ENCODE peak calls at places on chromosomes 4 and X, in ten cellular contexts. One of them, this sample, is unnamed.

GRCh38 chrX:151973851-151974335 is 583 bp downstream of the GABRE start:
- DNase-seq in heart right ventricle: peak; percentile 38
- DNase-seq in HepG2: no peak
- DNase-seq in psoas muscle: peak; percentile 17
- DNase-seq in kidney epithelial cell: no peak
- DNase-seq in stomach: no peak
- DNase-seq in brain microvascular endothelial cell: no peak
- DNase-seq in AG09309: no peak
- DNase-seq in right lobe of liver: no peak
- DNase-seq in fibroblast of mammary gland: no peak
- DNase-seq in this sample: no peak

GRCh38 chrX:14875624-14876023 is 2.4 kb downstream of the MOSPD2 start:
- DNase-seq in brain microvascular endothelial cell: no peak
- DNase-seq in kidney epithelial cell: no peak
- DNase-seq in AG09309: no peak
- DNase-seq in right lobe of liver: no peak
- DNase-seq in psoas muscle: no peak
- DNase-seq in fibroblast of mammary gland: no peak
- DNase-seq in stomach: no peak
- DNase-seq in heart right ventricle: no peak
- DNase-seq in HepG2: no peak
- DNase-seq in this sample: no peak

GRCh38 chr4:117560329-117560728 is 474.0 kb upstream of the NDST3 start:
- DNase-seq in right lobe of liver: no peak
- DNase-seq in AG09309: no peak
- DNase-seq in fibroblast of mammary gland: peak; percentile 2
- DNase-seq in brain microvascular endothelial cell: no peak
- DNase-seq in psoas muscle: no peak
- DNase-seq in heart right ventricle: no peak
- DNase-seq in stomach: no peak
- DNase-seq in HepG2: no peak
- DNase-seq in kidney epithelial cell: no peak
- DNase-seq in this sample: no peak

GRCh38 chr4:184409911-184410692 is 64.2 kb downstream of the IRF2 start:
- DNase-seq in heart right ventricle: no peak
- DNase-seq in fibroblast of mammary gland: no peak
- DNase-seq in brain microvascular endothelial cell: no peak
- DNase-seq in psoas muscle: no peak
- DNase-seq in stomach: no peak
- DNase-seq in HepG2: no peak
- DNase-seq in kidney epithelial cell: no peak
- DNase-seq in right lobe of liver: no peak
- DNase-seq in AG09309: no peak
- DNase-seq in this sample: no peak

GRCh38 chr4:156336516-156336915 is 382.9 kb upstream of the CTSO start:
- DNase-seq in brain microvascular endothelial cell: peak; percentile 40
- DNase-seq in psoas muscle: no peak
- DNase-seq in right lobe of liver: no peak
- DNase-seq in fibroblast of mammary gland: no peak
- DNase-seq in kidney epithelial cell: no peak
- DNase-seq in AG09309: no peak
- DNase-seq in stomach: no peak
- DNase-seq in heart right ventricle: no peak
- DNase-seq in HepG2: no peak
- DNase-seq in this sample: no peak

GRCh38 chr4:115113382-115114106 is at the start of gene NDST4:
- DNase-seq in right lobe of liver: no peak
- DNase-seq in heart right ventricle: no peak
- DNase-seq in psoas muscle: no peak
- DNase-seq in kidney epithelial cell: peak; percentile 45
- DNase-seq in fibroblast of mammary gland: peak; percentile 43
- DNase-seq in AG09309: no peak
- DNase-seq in brain microvascular endothelial cell: peak; percentile 53
- DNase-seq in stomach: no peak
- DNase-seq in HepG2: no peak
- DNase-seq in this sample: no peak

GRCh38 chrX:70234355-70234754 is at the start of gene AWAT1:
- DNase-seq in kidney epithelial cell: no peak
- DNase-seq in psoas muscle: no peak
- DNase-seq in right lobe of liver: no peak
- DNase-seq in heart right ventricle: no peak
- DNase-seq in brain microvascular endothelial cell: no peak
- DNase-seq in fibroblast of mammary gland: no peak
- DNase-seq in HepG2: no peak
- DNase-seq in AG09309: no peak
- DNase-seq in stomach: no peak
- DNase-seq in this sample: no peak

GRCh38 chr4:175339100-175339707 is 421.0 kb downstream of the ADAM29 start:
- DNase-seq in psoas muscle: no peak
- DNase-seq in brain microvascular endothelial cell: peak; percentile 87
- DNase-seq in kidney epithelial cell: no peak
- DNase-seq in fibroblast of mammary gland: peak; percentile 82
- DNase-seq in stomach: no peak
- DNase-seq in HepG2: no peak
- DNase-seq in heart right ventricle: no peak
- DNase-seq in AG09309: peak; percentile 47
- DNase-seq in right lobe of liver: no peak
- DNase-seq in this sample: no peak

DNA sequence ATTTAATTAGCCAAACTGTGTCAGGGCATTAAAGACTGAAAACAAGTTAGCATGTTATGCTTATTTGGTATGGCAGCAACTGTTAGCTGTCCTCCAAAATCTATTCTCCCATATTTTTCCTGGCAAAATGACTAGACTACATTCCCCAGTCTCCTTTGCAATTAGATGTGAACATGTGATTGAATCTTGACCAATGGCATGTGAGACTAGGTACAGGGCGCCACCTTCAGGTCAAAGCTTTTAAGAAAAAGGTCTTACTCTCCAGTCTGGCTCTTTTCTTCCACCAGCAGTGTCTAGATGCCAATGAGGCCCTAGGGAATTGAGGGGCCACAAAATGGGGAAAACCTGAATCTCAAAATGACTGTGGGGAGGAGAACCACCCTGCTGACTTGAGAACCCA is 408.2 kb downstream of the SMARCA1 start:
- DNase-seq in right lobe of liver: no peak
- DNase-seq in fibroblast of mammary gland: peak; percentile 40
- DNase-seq in stomach: no peak
- DNase-seq in AG09309: no peak
- DNase-seq in heart right ventricle: no peak
- DNase-seq in HepG2: peak; percentile 45
- DNase-seq in psoas muscle: no peak
- DNase-seq in brain microvascular endothelial cell: peak; percentile 35
- DNase-seq in kidney epithelial cell: no peak
- DNase-seq in this sample: no peak
- TF ChIP-seq CTCF in right lobe of liver: peak; percentile 28
- TF ChIP-seq CTCF in fibroblast of mammary gland: peak; percentile 28
- TF ChIP-seq CTCF in stomach: no peak
- TF ChIP-seq CTCF in AG09309: no peak
- TF ChIP-seq CTCF in heart right ventricle: no peak
- TF ChIP-seq CTCF in HepG2: peak; percentile 60
- TF ChIP-seq CTCF in psoas muscle: no peak
- TF ChIP-seq CTCF in brain microvascular endothelial cell: peak; percentile 20
- TF ChIP-seq CTCF in kidney epithelial cell: peak; percentile 34
- TF ChIP-seq CTCF in this sample: no peak

DNA sequence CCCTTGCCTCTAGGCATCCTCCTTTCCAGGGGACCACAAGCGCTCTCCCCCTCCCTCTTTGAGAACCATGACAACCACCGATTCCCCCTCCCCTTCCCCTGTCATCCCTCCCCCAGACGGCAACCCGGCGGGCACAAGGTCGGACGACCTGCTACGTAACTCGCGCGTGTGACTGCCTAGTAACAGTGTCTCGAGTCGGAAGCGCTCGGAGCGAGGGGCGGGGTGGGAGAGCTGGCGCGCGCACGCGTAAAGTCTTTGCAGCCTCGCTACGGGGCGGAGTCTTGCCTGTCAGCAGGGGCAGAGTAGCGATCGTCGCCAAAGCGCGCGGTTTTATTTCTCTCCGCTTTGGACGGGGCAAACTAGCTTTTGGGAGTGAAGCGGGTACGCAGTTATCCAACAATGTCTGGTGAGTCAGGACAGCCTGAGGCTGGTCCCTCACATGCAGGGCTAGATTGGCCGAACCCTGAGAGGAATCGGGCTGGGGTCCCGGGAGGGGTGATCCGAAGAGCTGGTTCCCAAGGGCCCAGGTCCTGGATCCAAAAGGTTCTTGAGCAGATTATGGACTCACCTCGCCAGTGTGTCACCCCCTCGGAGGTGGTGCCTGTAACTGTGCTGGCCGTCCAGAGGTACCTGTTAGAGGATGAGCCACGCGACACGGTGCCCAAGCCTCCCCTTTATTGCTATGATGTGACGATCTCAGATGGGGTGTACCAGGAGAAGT is at the start of gene RADX:
- DNase-seq in AG09309: no peak
- DNase-seq in heart right ventricle: peak; percentile 63
- DNase-seq in fibroblast of mammary gland: peak; percentile 55
- DNase-seq in right lobe of liver: peak; percentile 81
- DNase-seq in stomach: peak; percentile 83
- DNase-seq in HepG2: peak; percentile 58
- DNase-seq in psoas muscle: peak; percentile 75
- DNase-seq in brain microvascular endothelial cell: peak; percentile 46
- DNase-seq in kidney epithelial cell: peak; percentile 42
- DNase-seq in this sample: peak; percentile 19
- H3K4me3 ChIP-seq in AG09309: peak within 1 kb of the TSS; percentile 62
- H3K4me3 ChIP-seq in heart right ventricle: peak within 1 kb of the TSS; percentile 56
- H3K4me3 ChIP-seq in fibroblast of mammary gland: peak within 1 kb of the TSS; percentile 51
- H3K4me3 ChIP-seq in right lobe of liver: peak within 1 kb of the TSS; percentile 60
- H3K4me3 ChIP-seq in stomach: peak within 1 kb of the TSS; percentile 60
- H3K4me3 ChIP-seq in HepG2: peak within 1 kb of the TSS; percentile 72
- H3K4me3 ChIP-seq in psoas muscle: peak within 1 kb of the TSS; percentile 67
- H3K4me3 ChIP-seq in brain microvascular endothelial cell: peak within 1 kb of the TSS; percentile 66
- H3K4me3 ChIP-seq in kidney epithelial cell: peak within 1 kb of the TSS; percentile 65
- H3K4me3 ChIP-seq in this sample: peak within 1 kb of the TSS; percentile 41

GRCh38 chr4:6345866-6346265 is 76.2 kb downstream of the WFS1 start:
- DNase-seq in psoas muscle: no peak
- DNase-seq in AG09309: no peak
- DNase-seq in kidney epithelial cell: no peak
- DNase-seq in stomach: no peak
- DNase-seq in HepG2: no peak
- DNase-seq in brain microvascular endothelial cell: no peak
- DNase-seq in right lobe of liver: no peak
- DNase-seq in heart right ventricle: no peak
- DNase-seq in fibroblast of mammary gland: no peak
- DNase-seq in this sample: no peak

GRCh38 chr4:6345096-6345830 is 75.6 kb downstream of the WFS1 start:
- DNase-seq in AG09309: no peak
- DNase-seq in stomach: no peak
- DNase-seq in fibroblast of mammary gland: no peak
- DNase-seq in right lobe of liver: no peak
- DNase-seq in heart right ventricle: no peak
- DNase-seq in psoas muscle: no peak
- DNase-seq in brain microvascular endothelial cell: no peak
- DNase-seq in kidney epithelial cell: no peak
- DNase-seq in HepG2: no peak
- DNase-seq in this sample: no peak

GRCh38 chr4:6342530-6343293 is 73.1 kb downstream of the WFS1 start:
- DNase-seq in brain microvascular endothelial cell: no peak
- DNase-seq in right lobe of liver: no peak
- DNase-seq in HepG2: no peak
- DNase-seq in fibroblast of mammary gland: peak; percentile 18
- DNase-seq in heart right ventricle: peak; percentile 73
- DNase-seq in psoas muscle: peak; percentile 37
- DNase-seq in stomach: no peak
- DNase-seq in AG09309: no peak
- DNase-seq in kidney epithelial cell: no peak
- DNase-seq in this sample: no peak

GRCh38 chr4:6341696-6342095 is 72.0 kb downstream of the WFS1 start:
- DNase-seq in heart right ventricle: no peak
- DNase-seq in brain microvascular endothelial cell: no peak
- DNase-seq in AG09309: no peak
- DNase-seq in stomach: no peak
- DNase-seq in kidney epithelial cell: no peak
- DNase-seq in HepG2: no peak
- DNase-seq in psoas muscle: no peak
- DNase-seq in right lobe of liver: no peak
- DNase-seq in fibroblast of mammary gland: no peak
- DNase-seq in this sample: no peak

DNA sequence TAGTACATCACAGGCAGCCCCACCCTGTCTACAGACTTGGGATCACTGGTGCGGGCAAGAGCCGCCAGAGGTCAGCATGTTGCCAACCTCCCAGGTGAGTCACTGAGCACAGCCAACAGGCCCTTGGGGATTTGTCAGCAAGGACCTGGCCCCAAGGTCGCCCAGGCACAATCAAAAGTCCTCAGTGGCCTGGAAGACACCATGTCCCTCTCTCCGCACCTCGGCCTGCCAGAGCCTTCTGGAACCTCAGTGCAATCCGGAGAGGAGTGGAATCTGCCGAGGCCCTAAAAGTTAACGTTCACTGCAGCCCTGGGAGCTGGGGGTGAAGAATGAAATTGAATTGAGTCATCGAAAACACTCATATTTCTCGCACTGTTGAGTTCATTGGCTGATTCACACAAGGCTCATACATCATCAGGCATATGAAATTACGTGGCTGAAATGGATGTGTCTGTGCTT is 74.3 kb downstream of the WFS1 start:
- DNase-seq in right lobe of liver: no peak
- DNase-seq in kidney epithelial cell: peak; percentile 51
- DNase-seq in fibroblast of mammary gland: peak; percentile 87
- DNase-seq in brain microvascular endothelial cell: peak; percentile 23
- DNase-seq in heart right ventricle: no peak
- DNase-seq in psoas muscle: no peak
- DNase-seq in AG09309: peak; percentile 45
- DNase-seq in HepG2: peak; percentile 54
- DNase-seq in stomach: peak; percentile 65
- DNase-seq in this sample: no peak
- TF ChIP-seq CTCF in right lobe of liver: no peak
- TF ChIP-seq CTCF in kidney epithelial cell: peak; percentile 33
- TF ChIP-seq CTCF in fibroblast of mammary gland: no peak
- TF ChIP-seq CTCF in brain microvascular endothelial cell: no peak
- TF ChIP-seq CTCF in heart right ventricle: no peak
- TF ChIP-seq CTCF in psoas muscle: no peak
- TF ChIP-seq CTCF in AG09309: peak; percentile 19
- TF ChIP-seq CTCF in HepG2: peak; percentile 82
- TF ChIP-seq CTCF in stomach: no peak
- TF ChIP-seq CTCF in this sample: no peak

GRCh38 chr4:1413221-1413663 is 7.0 kb upstream of the NKX1-1 start:
- DNase-seq in psoas muscle: no peak
- DNase-seq in stomach: peak; percentile 19
- DNase-seq in AG09309: no peak
- DNase-seq in right lobe of liver: peak; percentile 33
- DNase-seq in kidney epithelial cell: no peak
- DNase-seq in brain microvascular endothelial cell: no peak
- DNase-seq in fibroblast of mammary gland: no peak
- DNase-seq in heart right ventricle: no peak
- DNase-seq in HepG2: no peak
- DNase-seq in this sample: no peak

GRCh38 chr4:1413687-1414479 is 7.6 kb upstream of the NKX1-1 start:
- DNase-seq in brain microvascular endothelial cell: no peak
- DNase-seq in kidney epithelial cell: no peak
- DNase-seq in stomach: peak; percentile 8
- DNase-seq in fibroblast of mammary gland: no peak
- DNase-seq in psoas muscle: no peak
- DNase-seq in AG09309: no peak
- DNase-seq in heart right ventricle: no peak
- DNase-seq in right lobe of liver: no peak
- DNase-seq in HepG2: no peak
- DNase-seq in this sample: no peak

GRCh38 chr4:1411436-1412375 is 5.5 kb upstream of the NKX1-1 start:
- DNase-seq in kidney epithelial cell: no peak
- DNase-seq in stomach: peak; percentile 17
- DNase-seq in fibroblast of mammary gland: no peak
- DNase-seq in psoas muscle: no peak
- DNase-seq in heart right ventricle: no peak
- DNase-seq in brain microvascular endothelial cell: no peak
- DNase-seq in right lobe of liver: no peak
- DNase-seq in HepG2: no peak
- DNase-seq in AG09309: no peak
- DNase-seq in this sample: no peak

GRCh38 chr4:1410491-1411325 is 4.5 kb upstream of the NKX1-1 start:
- DNase-seq in right lobe of liver: peak; percentile 36
- DNase-seq in HepG2: peak; percentile 15
- DNase-seq in heart right ventricle: peak; percentile 44
- DNase-seq in brain microvascular endothelial cell: peak; percentile 6
- DNase-seq in AG09309: no peak
- DNase-seq in stomach: peak; percentile 33
- DNase-seq in psoas muscle: peak; percentile 43
- DNase-seq in kidney epithelial cell: no peak
- DNase-seq in fibroblast of mammary gland: peak; percentile 29
- DNase-seq in this sample: peak; percentile 10

GRCh38 chr4:1412376-1413220 is 6.4 kb upstream of the NKX1-1 start:
- DNase-seq in kidney epithelial cell: no peak
- DNase-seq in stomach: peak; percentile 16
- DNase-seq in brain microvascular endothelial cell: no peak
- DNase-seq in HepG2: no peak
- DNase-seq in fibroblast of mammary gland: no peak
- DNase-seq in heart right ventricle: no peak
- DNase-seq in right lobe of liver: no peak
- DNase-seq in psoas muscle: no peak
- DNase-seq in AG09309: no peak
- DNase-seq in this sample: no peak
- H3K4me3 ChIP-seq in kidney epithelial cell: no peak overlapping the region
- H3K4me3 ChIP-seq in stomach: no peak overlapping the region
- H3K4me3 ChIP-seq in brain microvascular endothelial cell: no peak overlapping the region
- H3K4me3 ChIP-seq in HepG2: no peak overlapping the region
- H3K4me3 ChIP-seq in fibroblast of mammary gland: no peak overlapping the region
- H3K4me3 ChIP-seq in heart right ventricle: no peak overlapping the region
- H3K4me3 ChIP-seq in right lobe of liver: no peak overlapping the region
- H3K4me3 ChIP-seq in psoas muscle: no peak overlapping the region
- H3K4me3 ChIP-seq in AG09309: no peak overlapping the region
- H3K4me3 ChIP-seq in this sample: no peak overlapping the region